ENCODE peak calls at places on chromosomes 6 and 20, in six cellular contexts. X is left lung; J is occipital lobe; S is fibroblast of villous mesenchyme; V is stimulated activated naive CD8-positive, alpha-beta T cell treated with anti-CD3 and anti-CD28 coated beads, Interleukin-15, amount 100 ng/mL, for 72 hours; P is globus pallidus. U is an unnamed sample.
A peak's percentile ranks its signal among the peaks of the same experiment; 100 is the strongest.

GRCh38 chr6:45922728-45923351 is 92.8 kb downstream of the CLIC5 start:
- DNase-seq in P (peak; percentile 70), S (peak; percentile 81), X (no peak), J (peak; percentile 64), V (peak; percentile 65), U (peak; percentile 15)

GRCh38 chr6:109978174-109979032 is at the start of gene GPR6:
- DNase-seq in S (peak; percentile 49), J (peak; percentile 48), P (peak; percentile 1), X (peak; percentile 85), V (peak; percentile 52), U (peak; percentile 81)

GRCh38 chr6:8182209-8182845 is 80.0 kb upstream of the EEF1E1 start:
- DNase-seq in V (no peak), P (no peak), J (no peak), S (peak; percentile 23), X (no peak), U (no peak)

GRCh38 chr20:4490595-4491280 is 231.0 kb upstream of the PRND start:
- DNase-seq in P (no peak), X (no peak), V (no peak), J (no peak), S (peak; percentile 19), U (no peak)

GRCh38 chr6:136403166-136403980 is 113.7 kb upstream of the BCLAF1 start:
- DNase-seq in P (peak; percentile 74), V (no peak), J (no peak), X (no peak), S (peak; percentile 90), U (no peak)

GRCh38 chr6:85416766-85417165 is 33.1 kb upstream of the NT5E start:
- DNase-seq in V (no peak), P (no peak), S (no peak), X (no peak), J (no peak), U (no peak)

GRCh38 chr6:170117111-170117972 is 173.5 kb downstream of the DLL1 start:
- DNase-seq in X (no peak), S (no peak), J (no peak), V (peak; percentile 4), P (no peak), U (no peak)

GRCh38 chr6:39617520-39617919 is 107.7 kb downstream of the KIF6 start:
- DNase-seq in V (no peak), J (no peak), P (peak; percentile 16), X (no peak), S (no peak), U (no peak)

GRCh38 chr6:140394141-140394540 is 1019.7 kb upstream of the CITED2 start:
- DNase-seq in X (no peak), S (no peak), J (no peak), P (no peak), V (no peak), U (no peak)

GRCh38 chr6:1527098-1527497 is 82.6 kb upstream of the FOXC1 start:
- DNase-seq in S (peak; percentile 37), V (peak; percentile 22), X (no peak), J (peak; percentile 47), P (peak; percentile 82), U (no peak)

GRCh38 chr6:108435391-108435790 is 125.3 kb upstream of the FOXO3 start:
- DNase-seq in S (no peak), J (no peak), X (no peak), V (no peak), P (no peak), U (no peak)

GRCh38 chr6:14502551-14502950 is 385.0 kb downstream of the CD83 start:
- DNase-seq in S (no peak), X (no peak), J (no peak), P (no peak), V (no peak), U (no peak)

GRCh38 chr6:125183391-125183790 is 29.8 kb downstream of the TPD52L1 start:
- DNase-seq in X (no peak), V (no peak), J (no peak), P (no peak), S (peak; percentile 31), U (no peak)

GRCh38 chr6:46325561-46326525 is 155.1 kb upstream of the ENPP5 start:
- DNase-seq in P (peak; percentile 86), J (peak; percentile 57), V (no peak), X (peak; percentile 82), S (peak; percentile 71), U (no peak)

GRCh38 chr6:91761621-91762020 is 1174.7 kb upstream of the MAP3K7 start:
- DNase-seq in J (no peak), S (no peak), X (no peak), P (no peak), V (no peak), U (no peak)

GRCh38 chr6:108799791-108800190 is 48.4 kb upstream of the ARMC2 start:
- DNase-seq in S (no peak), V (no peak), X (no peak), J (no peak), P (peak; percentile 44), U (no peak)

GRCh38 chr6:131163886-131164285 is 28.6 kb downstream of the AKAP7 start:
- DNase-seq in S (peak; percentile 11), X (no peak), V (no peak), J (no peak), P (peak; percentile 56), U (no peak)

GRCh38 chr6:55174211-55175013 is at the start of gene HCRTR2:
- DNase-seq in S (no peak), P (no peak), X (no peak), J (no peak), V (no peak), U (no peak)

GRCh38 chr6:105890521-105891244 is 195.5 kb upstream of the PRDM1 start:
- DNase-seq in S (no peak), X (no peak), J (no peak), P (no peak), V (no peak), U (no peak)

GRCh38 chr20:41349943-41350342 is 9.3 kb downstream of the LPIN3 start:
- DNase-seq in P (no peak), J (no peak), X (no peak), V (no peak), S (no peak), U (no peak)

GRCh38 chr6:25012657-25013056 is 76.9 kb upstream of the RIPOR2 start:
- DNase-seq in X (no peak), V (no peak), J (no peak), S (peak; percentile 92), P (no peak), U (no peak)

GRCh38 chr6:151537561-151537960 is 43.7 kb downstream of the CCDC170 start:
- DNase-seq in P (no peak), S (peak; percentile 80), X (no peak), J (no peak), V (no peak), U (no peak)

GRCh38 chr6:107941627-107942026 is 16.4 kb downstream of the SEC63 start:
- DNase-seq in J (no peak), X (no peak), V (no peak), P (no peak), S (no peak), U (no peak)

GRCh38 chr6:79296211-79296610 is 61.7 kb upstream of the HMGN3 start:
- DNase-seq in X (no peak), V (no peak), P (no peak), S (no peak), J (no peak), U (no peak)

GRCh38 chr20:61292821-61293612 is 41.0 kb downstream of the CDH4 start:
- DNase-seq in J (no peak), P (no peak), V (no peak), S (no peak), X (no peak), U (no peak)

GRCh38 chr6:139973602-139974373 is 599.3 kb upstream of the CITED2 start:
- DNase-seq in P (no peak), J (no peak), X (no peak), S (peak; percentile 97), V (no peak), U (no peak)

GRCh38 chr20:44756956-44757355 is 11.3 kb downstream of the KCNK15 start:
- DNase-seq in S (no peak), X (no peak), P (no peak), J (no peak), V (no peak), U (no peak)

GRCh38 chr6:158646023-158646888 is 1.7 kb upstream of the DYNLT1 start:
- DNase-seq in J (no peak), S (no peak), P (no peak), X (no peak), V (peak; percentile 10), U (no peak)

GRCh38 chr20:1062334-1063015 is 55.9 kb upstream of the PSMF1 start:
- DNase-seq in P (peak; percentile 10), V (no peak), S (no peak), J (no peak), X (no peak), U (no peak)

GRCh38 chr6:72290620-72291019 is 331.2 kb upstream of the KCNQ5 start:
- DNase-seq in J (no peak), X (no peak), P (no peak), S (no peak), V (no peak), U (no peak)

GRCh38 chr20:38198238-38198861 is 33.3 kb upstream of the TGM2 start:
- DNase-seq in X (no peak), V (no peak), S (no peak), J (no peak), P (no peak), U (no peak)

GRCh38 chr6:143279385-143279784 is 171.1 kb downstream of the ADAT2 start:
- DNase-seq in S (no peak), X (no peak), V (peak; percentile 14), J (no peak), P (no peak), U (peak; percentile 20)

GRCh38 chr6:165508321-165508889 is 154.6 kb downstream of the PDE10A start:
- DNase-seq in X (no peak), V (no peak), P (no peak), S (no peak), J (no peak), U (no peak)

GRCh38 chr6:135789375-135789774 is 62.1 kb upstream of the PDE7B start:
- DNase-seq in V (no peak), X (no peak), J (no peak), S (no peak), P (no peak), U (no peak)

GRCh38 chr6:84867521-84867920 is 103.1 kb upstream of the TBX18 start:
- DNase-seq in J (no peak), P (no peak), S (peak; percentile 11), V (no peak), X (no peak), U (no peak)

GRCh38 chr6:31587791-31588777 is 2.0 kb downstream of the LST1 start:
- DNase-seq in V (no peak), X (no peak), J (no peak), P (no peak), S (no peak), U (no peak)

GRCh38 chr6:7129784-7130569 is 22.2 kb downstream of the RREB1 start:
- DNase-seq in P (no peak), J (no peak), X (peak; percentile 81), S (peak; percentile 72), V (peak; percentile 49), U (no peak)